ENCODE peak calls at places on chromosomes 7 and 10, in four cellular contexts. K is EL; Z is GM20000; B is stimulated activated CD8-positive, alpha-beta memory T cell treated with anti-CD3 and anti-CD28 coated beads, Interleukin-2, amount 100 ng/mL, for 48 hours. D is an unnamed sample.

GRCh38 chr7:47814905-47815613 is 133.2 kb downstream of the PKD1L1 start:
- DNase-seq in Z (no peak), B (no peak), K (no peak), D (peak; percentile 57)

GRCh38 chr7:101942603-101943210 is 125.3 kb downstream of the CUX1 start:
- DNase-seq in Z (no peak), K (no peak), B (no peak), D (peak; percentile 41)

GRCh38 chr7:131105803-131106680 is 221.6 kb upstream of the MKLN1 start:
- DNase-seq in Z (peak; percentile 93), K (peak; percentile 72), B (peak; percentile 77), D (peak; percentile 38)

GRCh38 chr10:15439381-15439837 is 68.3 kb upstream of the FAM171A1 start:
- DNase-seq in Z (no peak), B (no peak), K (peak; percentile 21), D (no peak)

GRCh38 chr7:109967401-109967800 is 1123.5 kb upstream of the LRRN3 start:
- DNase-seq in Z (no peak), B (no peak), K (peak; percentile 42), D (no peak)

GRCh38 chr7:99365318-99366141 is 9.0 kb upstream of the ARPC1B start:
- DNase-seq in K (no peak), Z (peak; percentile 63), B (no peak), D (no peak)

GRCh38 chr10:17026686-17027485 is 102.7 kb downstream of the CUBN start:
- DNase-seq in B (peak; percentile 40), K (peak; percentile 64), Z (no peak), D (peak; percentile 45)

GRCh38 chr10:129939416-129940275 is 24.4 kb downstream of the EBF3 start:
- DNase-seq in Z (no peak), B (no peak), K (no peak), D (no peak)

D was measured in A172.